ENCODE peak calls at places on chromosomes 11 and 22, in seven cellular contexts. D is NB4, O is fibroblast of the aortic adventitia, Q is HFF-Myc, G is astrocyte of the spinal cord, W is endothelial cell, L is mucosa of descending colon. N is an unnamed sample.
A peak's percentile ranks its signal among the peaks of the same experiment; 100 is the strongest.

GRCh38 chr11:64762916-64763803 is 3.4 kb upstream of the PYGM start:
- DNase-seq in D (peak; percentile 76), O (peak; percentile 74), Q (no peak), G (peak; percentile 88), W (no peak), L (no peak), N (no peak)

GRCh38 chr11:31106326-31106725 is 263.2 kb downstream of the DCDC1 start:
- DNase-seq in D (no peak), O (no peak), Q (no peak), G (no peak), W (no peak), L (no peak), N (no peak)

GRCh38 chr11:129709801-129710398 is 105.7 kb upstream of the TMEM45B start:
- DNase-seq in D (no peak), O (no peak), Q (no peak), G (no peak), W (no peak), L (no peak), N (peak; percentile 24)

GRCh38 chr11:44949160-44950035 is 1.3 kb downstream of the TP53I11 start:
- DNase-seq in D (peak; percentile 78), O (peak; percentile 35), Q (no peak), G (no peak), W (peak; percentile 71), L (peak; percentile 79), N (peak; percentile 63)

GRCh38 chr11:110866081-110866480 is 153.8 kb upstream of the ARHGAP20 start:
- DNase-seq in D (no peak), O (no peak), Q (no peak), G (no peak), W (no peak), L (no peak), N (no peak)

GRCh38 chr22:35539910-35540599 is 576 bp upstream of the RASD2 start:
- DNase-seq in D (peak; percentile 47), O (no peak), Q (no peak), G (no peak), W (peak; percentile 60), L (peak; percentile 71), N (peak; percentile 44)

GRCh38 chr11:78168539-78169477 is 19.6 kb downstream of the KCTD21 start:
- DNase-seq in D (peak; percentile 35), O (peak; percentile 99), Q (no peak), G (peak; percentile 88), W (peak; percentile 19), L (peak; percentile 38), N (no peak)

GRCh38 chr22:30803679-30804078 is 109.0 kb downstream of the OSBP2 start:
- DNase-seq in D (no peak), O (no peak), Q (no peak), G (no peak), W (no peak), L (no peak), N (no peak)

GRCh38 chr11:80593981-80594380 is 1153.2 kb upstream of the TENM4 start:
- DNase-seq in D (peak; percentile 56), O (peak; percentile 83), Q (no peak), G (peak; percentile 53), W (no peak), L (peak; percentile 58), N (no peak)

GRCh38 chr22:24427500-24428164 is at the start of gene ADORA2A:
- DNase-seq in D (peak; percentile 77), O (no peak), Q (no peak), G (no peak), W (no peak), L (peak; percentile 72), N (no peak)

GRCh38 chr11:116533186-116533825 is 239.5 kb downstream of the BUD13 start:
- DNase-seq in D (no peak), O (no peak), Q (no peak), G (no peak), W (no peak), L (no peak), N (no peak)

GRCh38 chr11:16098827-16099226 is 257.5 kb downstream of the SOX6 start:
- DNase-seq in D (no peak), O (no peak), Q (no peak), G (no peak), W (no peak), L (no peak), N (no peak)

GRCh38 chr22:48112687-48113521 is 1350.5 kb downstream of the TBC1D22A start:
- DNase-seq in D (no peak), O (no peak), Q (no peak), G (no peak), W (no peak), L (no peak), N (no peak)

GRCh38 chr11:94539420-94539819 is 4.3 kb upstream of the FUT4 start:
- DNase-seq in D (no peak), O (no peak), Q (no peak), G (no peak), W (no peak), L (peak; percentile 76), N (no peak)

GRCh38 chr22:32619614-32620426 is 145.2 kb downstream of the FBXO7 start:
- DNase-seq in D (no peak), O (peak; percentile 73), Q (no peak), G (peak; percentile 76), W (no peak), L (no peak), N (no peak)

GRCh38 chr22:26751217-26751616 is 93.8 kb downstream of the MIAT start:
- DNase-seq in D (peak; percentile 15), O (no peak), Q (no peak), G (peak; percentile 22), W (peak; percentile 71), L (no peak), N (no peak)

GRCh38 chr11:79438631-79439429 is 2.0 kb downstream of the TENM4 start:
- DNase-seq in D (no peak), O (peak; percentile 49), Q (no peak), G (peak; percentile 45), W (peak; percentile 6), L (peak; percentile 17), N (no peak)

GRCh38 chr11:79441159-79441875 is 487 bp upstream of the TENM4 start:
- DNase-seq in D (peak; percentile 25), O (peak; percentile 51), Q (no peak), G (peak; percentile 56), W (no peak), L (no peak), N (peak; percentile 40)

GRCh38 chr11:79439430-79439892 is 1.4 kb downstream of the TENM4 start:
- DNase-seq in D (no peak), O (peak; percentile 39), Q (no peak), G (peak; percentile 59), W (peak; percentile 8), L (no peak), N (no peak)

GRCh38 chr11:79439893-79440450 is 858 bp downstream of the TENM4 start:
- DNase-seq in D (no peak), O (no peak), Q (no peak), G (peak; percentile 35), W (peak; percentile 47), L (peak; percentile 3), N (peak; percentile 34)

GRCh38 chr11:79440451-79441158 is at the start of gene TENM4:
- DNase-seq in D (no peak), O (peak; percentile 87), Q (no peak), G (peak; percentile 90), W (peak; percentile 45), L (peak; percentile 34), N (peak; percentile 52)
- TF ChIP-seq CTCF in D (no peak), O (no peak), Q (no peak), G (peak; percentile 36), W (no peak), L (no peak), N (peak; percentile 23)

GRCh38 chr22:21641417-21641794 is 696 bp upstream of the SDF2L1 start:
- DNase-seq in D (peak; percentile 69), O (peak; percentile 61), Q (no peak), G (peak; percentile 51), W (peak; percentile 59), L (peak; percentile 59), N (no peak)
- TF ChIP-seq CTCF in D (peak; percentile 37), O (peak; percentile 69), Q (peak; percentile 40), G (peak; percentile 58), W (no peak), L (peak; percentile 15), N (no peak)

DNA sequence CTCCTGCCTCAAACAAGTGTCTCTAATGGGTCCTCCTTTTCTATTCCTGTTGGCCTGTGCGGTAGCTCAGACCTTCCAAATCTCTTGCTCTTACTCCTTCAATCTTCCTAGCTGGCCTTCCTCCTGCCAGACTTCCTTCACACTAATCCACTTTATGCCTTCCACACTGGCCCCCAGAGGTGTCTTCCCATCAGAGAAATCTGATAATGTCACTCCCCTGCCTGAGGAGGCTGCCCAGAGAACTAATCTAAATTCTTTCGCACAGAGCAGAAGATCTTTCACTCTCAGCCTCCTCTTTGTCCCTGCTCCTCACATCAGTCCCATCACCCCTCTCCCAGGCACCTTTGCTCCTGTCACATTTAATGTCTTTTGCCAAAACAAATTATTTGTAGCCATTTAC is 175.8 kb downstream of the MAML2 start:
- DNase-seq in D (no peak), O (no peak), Q (no peak), G (no peak), W (no peak), L (no peak), N (no peak)
- TF ChIP-seq CTCF in D (no peak), O (no peak), Q (no peak), G (no peak), W (no peak), L (no peak), N (no peak)

GRCh38 chr11:2381494-2382128 is 4.5 kb downstream of the CD81 start:
- DNase-seq in D (no peak), O (no peak), Q (no peak), G (no peak), W (no peak), L (no peak), N (no peak)

GRCh38 chr11:2382129-2382517 is 5.0 kb downstream of the CD81 start:
- DNase-seq in D (no peak), O (no peak), Q (no peak), G (no peak), W (no peak), L (no peak), N (no peak)

GRCh38 chr11:2384723-2385041 is 7.6 kb downstream of the CD81 start:
- DNase-seq in D (no peak), O (no peak), Q (no peak), G (no peak), W (no peak), L (no peak), N (no peak)

GRCh38 chr11:2383823-2384722 is 7.0 kb downstream of the CD81 start:
- DNase-seq in D (no peak), O (no peak), Q (no peak), G (no peak), W (no peak), L (peak; percentile 59), N (no peak)

DNA sequence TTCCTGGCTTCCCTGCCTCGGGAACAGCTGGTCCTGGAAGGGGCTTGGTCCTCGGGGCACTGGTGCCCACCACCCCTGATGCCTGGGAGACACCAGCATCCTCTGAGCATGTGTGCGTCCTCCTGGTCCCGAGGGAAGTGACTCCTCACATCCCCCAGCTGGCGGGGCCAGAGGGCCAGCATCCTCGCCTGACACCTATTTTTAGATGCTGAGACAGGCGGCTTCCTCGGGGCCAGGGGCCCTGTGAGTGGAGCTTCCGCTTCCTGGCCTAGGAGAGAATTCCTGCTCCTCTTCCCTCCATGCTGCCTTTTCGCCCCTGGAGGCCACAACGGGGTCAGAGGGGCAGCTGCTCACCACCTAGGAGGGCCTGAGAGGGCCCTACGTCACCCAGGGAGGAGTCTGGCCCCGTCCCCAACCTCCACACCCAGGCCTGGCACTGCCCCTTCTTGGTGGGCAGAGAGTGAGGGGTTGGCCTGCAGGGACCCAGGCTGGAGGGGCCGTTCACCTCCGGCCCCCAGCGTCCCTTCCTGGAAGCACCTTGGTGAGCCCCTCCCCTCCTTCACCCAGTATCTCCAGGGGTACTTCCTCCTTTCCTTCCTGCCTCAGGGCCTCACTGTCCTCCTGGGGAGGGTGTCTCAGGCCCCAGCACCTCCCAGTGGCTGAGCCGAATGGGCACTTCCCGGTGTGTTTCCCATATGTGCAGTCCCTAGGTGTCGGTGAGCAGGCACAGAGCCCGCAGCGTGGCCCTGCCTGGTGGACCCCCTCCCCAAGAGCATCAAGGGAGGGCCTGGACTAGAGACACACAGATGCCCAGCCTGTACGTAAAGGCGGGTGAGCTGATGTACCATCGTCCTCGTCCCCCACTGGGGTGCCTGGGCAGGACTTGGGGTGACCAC is 6.1 kb downstream of the CD81 start:
- DNase-seq in D (peak; percentile 26), O (peak; percentile 25), Q (no peak), G (no peak), W (peak; percentile 59), L (peak; percentile 42), N (no peak)
- TF ChIP-seq CTCF in D (no peak), O (no peak), Q (no peak), G (no peak), W (no peak), L (no peak), N (no peak)

N was measured in mesothelial cell of epicardium.